ENCODE peak calls at places on chromosomes 16 and 17, in six cellular contexts. One of them, this sample, is unnamed.

GRCh38 chr16:56828641-56829040 is 36.4 kb upstream of the SLC12A3 start:
- DNase-seq in AG09309: no peak
- DNase-seq in GM13977: no peak
- DNase-seq in CD8-positive, alpha-beta T cell: no peak
- DNase-seq in GM12865: no peak
- DNase-seq in progenitor cell of endocrine pancreas: no peak
- DNase-seq in this sample: no peak

GRCh38 chr17:57595942-57596695 is 149.0 kb downstream of the CCDC182 start:
- DNase-seq in GM13977: no peak
- DNase-seq in GM12865: no peak
- DNase-seq in progenitor cell of endocrine pancreas: no peak
- DNase-seq in CD8-positive, alpha-beta T cell: no peak
- DNase-seq in AG09309: no peak
- DNase-seq in this sample: no peak

GRCh38 chr17:12062249-12062648 is 41.6 kb downstream of the MAP2K4 start:
- DNase-seq in AG09309: no peak
- DNase-seq in progenitor cell of endocrine pancreas: no peak
- DNase-seq in GM13977: no peak
- DNase-seq in GM12865: no peak
- DNase-seq in CD8-positive, alpha-beta T cell: no peak
- DNase-seq in this sample: no peak

GRCh38 chr16:13414154-13414553 is 505.8 kb upstream of the ERCC4 start:
- DNase-seq in CD8-positive, alpha-beta T cell: no peak
- DNase-seq in GM12865: no peak
- DNase-seq in progenitor cell of endocrine pancreas: no peak
- DNase-seq in GM13977: no peak
- DNase-seq in AG09309: no peak
- DNase-seq in this sample: no peak

GRCh38 chr16:70290949-70291519 is 1.7 kb upstream of the AARS1 start:
- DNase-seq in CD8-positive, alpha-beta T cell: no peak
- DNase-seq in progenitor cell of endocrine pancreas: no peak
- DNase-seq in GM12865: no peak
- DNase-seq in AG09309: no peak
- DNase-seq in GM13977: no peak
- DNase-seq in this sample: no peak

GRCh38 chr17:73404246-73404645 is 92.4 kb upstream of the CDC42EP4 start:
- DNase-seq in GM12865: no peak
- DNase-seq in AG09309: no peak
- DNase-seq in CD8-positive, alpha-beta T cell: no peak
- DNase-seq in progenitor cell of endocrine pancreas: no peak
- DNase-seq in GM13977: no peak
- DNase-seq in this sample: no peak

GRCh38 chr16:57525761-57526160 is 10.6 kb downstream of the CCDC102A start:
- DNase-seq in progenitor cell of endocrine pancreas: no peak
- DNase-seq in AG09309: no peak
- DNase-seq in CD8-positive, alpha-beta T cell: no peak
- DNase-seq in GM12865: no peak
- DNase-seq in GM13977: no peak
- DNase-seq in this sample: no peak

GRCh38 chr17:76000016-76000754 is 470 bp upstream of the CDK3 start:
- DNase-seq in GM13977: peak; percentile 85
- DNase-seq in AG09309: no peak
- DNase-seq in progenitor cell of endocrine pancreas: peak; percentile 50
- DNase-seq in CD8-positive, alpha-beta T cell: peak; percentile 41
- DNase-seq in GM12865: peak; percentile 70
- DNase-seq in this sample: peak; percentile 90

GRCh38 chr16:85633438-85633743 is 20.3 kb downstream of the GSE1 start:
- DNase-seq in AG09309: no peak
- DNase-seq in GM13977: no peak
- DNase-seq in CD8-positive, alpha-beta T cell: no peak
- DNase-seq in GM12865: no peak
- DNase-seq in progenitor cell of endocrine pancreas: no peak
- DNase-seq in this sample: no peak

GRCh38 chr16:83955218-83956130 is 2.4 kb downstream of the OSGIN1 start:
- DNase-seq in AG09309: peak; percentile 5
- DNase-seq in GM13977: no peak
- DNase-seq in progenitor cell of endocrine pancreas: no peak
- DNase-seq in GM12865: no peak
- DNase-seq in CD8-positive, alpha-beta T cell: no peak
- DNase-seq in this sample: no peak

GRCh38 chr17:63550816-63551639 is 751 bp downstream of the DCAF7 start:
- DNase-seq in AG09309: no peak
- DNase-seq in GM13977: peak; percentile 17
- DNase-seq in GM12865: peak; percentile 34
- DNase-seq in CD8-positive, alpha-beta T cell: no peak
- DNase-seq in progenitor cell of endocrine pancreas: no peak
- DNase-seq in this sample: peak; percentile 37

GRCh38 chr16:57303910-57304168 is 19.4 kb upstream of the PLLP start:
- DNase-seq in GM13977: peak; percentile 23
- DNase-seq in progenitor cell of endocrine pancreas: no peak
- DNase-seq in GM12865: peak; percentile 44
- DNase-seq in AG09309: no peak
- DNase-seq in CD8-positive, alpha-beta T cell: no peak
- DNase-seq in this sample: no peak

This sample was measured in GM13976.